ENCODE peak calls at places on chromosome 6, in six cellular contexts. One of them, this sample, is unnamed.

GRCh38 chr6:21965029-21965428 is 331.8 kb downstream of the PRL start:
- DNase-seq in ovary: no peak
- DNase-seq in HFF-Myc: no peak
- DNase-seq in thoracic aorta: no peak
- DNase-seq in IMR-90: no peak
- DNase-seq in nephron progenitor cell: no peak
- DNase-seq in this sample: no peak

GRCh38 chr6:89034586-89035251 is 45.8 kb upstream of the PNRC1 start:
- DNase-seq in HFF-Myc: no peak
- DNase-seq in IMR-90: peak
- DNase-seq in ovary: no peak
- DNase-seq in nephron progenitor cell: no peak
- DNase-seq in thoracic aorta: peak
- DNase-seq in this sample: no peak

GRCh38 chr6:97437087-97437486 is 154.1 kb upstream of the MMS22L start:
- DNase-seq in nephron progenitor cell: no peak
- DNase-seq in IMR-90: peak
- DNase-seq in HFF-Myc: peak
- DNase-seq in ovary: no peak
- DNase-seq in thoracic aorta: no peak
- DNase-seq in this sample: no peak

GRCh38 chr6:9621276-9621675 is 793.6 kb downstream of the TFAP2A start:
- DNase-seq in thoracic aorta: no peak
- DNase-seq in nephron progenitor cell: no peak
- DNase-seq in HFF-Myc: no peak
- DNase-seq in IMR-90: peak
- DNase-seq in ovary: no peak
- DNase-seq in this sample: no peak

GRCh38 chr6:128511518-128511917 is 8.9 kb downstream of the PTPRK start:
- DNase-seq in nephron progenitor cell: no peak
- DNase-seq in IMR-90: peak
- DNase-seq in HFF-Myc: no peak
- DNase-seq in thoracic aorta: no peak
- DNase-seq in ovary: no peak
- DNase-seq in this sample: no peak

GRCh38 chr6:71473908-71474307 is 185.3 kb downstream of the OGFRL1 start:
- DNase-seq in ovary: no peak
- DNase-seq in HFF-Myc: no peak
- DNase-seq in thoracic aorta: peak
- DNase-seq in nephron progenitor cell: no peak
- DNase-seq in IMR-90: peak
- DNase-seq in this sample: no peak

GRCh38 chr6:44537306-44538049 is 150.0 kb downstream of the CDC5L start:
- DNase-seq in thoracic aorta: no peak
- DNase-seq in nephron progenitor cell: no peak
- DNase-seq in ovary: no peak
- DNase-seq in IMR-90: no peak
- DNase-seq in HFF-Myc: no peak
- DNase-seq in this sample: no peak

GRCh38 chr6:146297815-146298214 is 245.8 kb upstream of the RAB32 start:
- DNase-seq in HFF-Myc: no peak
- DNase-seq in ovary: no peak
- DNase-seq in nephron progenitor cell: no peak
- DNase-seq in thoracic aorta: no peak
- DNase-seq in IMR-90: no peak
- DNase-seq in this sample: no peak

GRCh38 chr6:54860132-54860531 is 13.6 kb downstream of the FAM83B start:
- DNase-seq in ovary: no peak
- DNase-seq in IMR-90: no peak
- DNase-seq in thoracic aorta: no peak
- DNase-seq in HFF-Myc: no peak
- DNase-seq in nephron progenitor cell: no peak
- DNase-seq in this sample: no peak

GRCh38 chr6:131101911-131102680 is 33.2 kb upstream of the AKAP7 start:
- DNase-seq in nephron progenitor cell: no peak
- DNase-seq in ovary: no peak
- DNase-seq in thoracic aorta: no peak
- DNase-seq in HFF-Myc: no peak
- DNase-seq in IMR-90: peak
- DNase-seq in this sample: no peak

GRCh38 chr6:129253731-129254130 is 370.8 kb downstream of the LAMA2 start:
- DNase-seq in HFF-Myc: no peak
- DNase-seq in IMR-90: no peak
- DNase-seq in thoracic aorta: no peak
- DNase-seq in ovary: no peak
- DNase-seq in nephron progenitor cell: no peak
- DNase-seq in this sample: no peak

GRCh38 chr6:43838276-43839036 is 68.4 kb downstream of the VEGFA start:
- DNase-seq in IMR-90: peak
- DNase-seq in nephron progenitor cell: peak
- DNase-seq in HFF-Myc: no peak
- DNase-seq in thoracic aorta: no peak
- DNase-seq in ovary: no peak
- DNase-seq in this sample: peak

GRCh38 chr6:43428112-43428570 is 800 bp downstream of the ABCC10 start:
- DNase-seq in HFF-Myc: no peak
- DNase-seq in ovary: no peak
- DNase-seq in thoracic aorta: no peak
- DNase-seq in nephron progenitor cell: no peak
- DNase-seq in IMR-90: no peak
- DNase-seq in this sample: no peak

GRCh38 chr6:36099872-36100483 is 30.3 kb upstream of the MAPK13 start:
- DNase-seq in IMR-90: no peak
- DNase-seq in nephron progenitor cell: no peak
- DNase-seq in thoracic aorta: no peak
- DNase-seq in HFF-Myc: no peak
- DNase-seq in ovary: no peak
- DNase-seq in this sample: no peak

GRCh38 chr6:46606318-46606717 is 46.3 kb downstream of the CYP39A1 start:
- DNase-seq in nephron progenitor cell: no peak
- DNase-seq in ovary: no peak
- DNase-seq in IMR-90: no peak
- DNase-seq in thoracic aorta: no peak
- DNase-seq in HFF-Myc: no peak
- DNase-seq in this sample: no peak

GRCh38 chr6:4133941-4134838 is 1.2 kb downstream of the ECI2 start:
- DNase-seq in ovary: peak
- DNase-seq in IMR-90: no peak
- DNase-seq in nephron progenitor cell: peak
- DNase-seq in thoracic aorta: no peak
- DNase-seq in HFF-Myc: no peak
- DNase-seq in this sample: no peak

GRCh38 chr6:35993150-35993549 is 31.3 kb downstream of the SLC26A8 start:
- DNase-seq in thoracic aorta: no peak
- DNase-seq in IMR-90: no peak
- DNase-seq in ovary: no peak
- DNase-seq in nephron progenitor cell: no peak
- DNase-seq in HFF-Myc: no peak
- DNase-seq in this sample: no peak

GRCh38 chr6:131950767-131951575 is at the start of gene CCN2:
- DNase-seq in IMR-90: peak
- DNase-seq in HFF-Myc: peak
- DNase-seq in thoracic aorta: peak
- DNase-seq in ovary: peak
- DNase-seq in nephron progenitor cell: peak
- DNase-seq in this sample: peak

GRCh38 chr6:140747114-140747513 is 1372.7 kb upstream of the CITED2 start:
- DNase-seq in IMR-90: no peak
- DNase-seq in HFF-Myc: no peak
- DNase-seq in nephron progenitor cell: no peak
- DNase-seq in thoracic aorta: no peak
- DNase-seq in ovary: no peak
- DNase-seq in this sample: no peak

GRCh38 chr6:28281288-28282064 is at the start of gene PGBD1:
- DNase-seq in IMR-90: peak
- DNase-seq in thoracic aorta: peak
- DNase-seq in nephron progenitor cell: peak
- DNase-seq in ovary: peak
- DNase-seq in HFF-Myc: no peak
- DNase-seq in this sample: no peak

GRCh38 chr6:168956884-168957730 is 296.5 kb downstream of the THBS2 start:
- DNase-seq in IMR-90: peak
- DNase-seq in thoracic aorta: no peak
- DNase-seq in nephron progenitor cell: peak
- DNase-seq in HFF-Myc: peak
- DNase-seq in ovary: peak
- DNase-seq in this sample: peak

GRCh38 chr6:18746727-18747126 is 359.6 kb downstream of the RNF144B start:
- DNase-seq in ovary: no peak
- DNase-seq in IMR-90: no peak
- DNase-seq in thoracic aorta: no peak
- DNase-seq in HFF-Myc: no peak
- DNase-seq in nephron progenitor cell: no peak
- DNase-seq in this sample: no peak

GRCh38 chr6:144847906-144848305 is 562.8 kb downstream of the UTRN start:
- DNase-seq in ovary: no peak
- DNase-seq in IMR-90: no peak
- DNase-seq in HFF-Myc: no peak
- DNase-seq in nephron progenitor cell: no peak
- DNase-seq in thoracic aorta: no peak
- DNase-seq in this sample: no peak

GRCh38 chr6:13331516-13332348 is 3.4 kb upstream of the TBC1D7 start:
- DNase-seq in thoracic aorta: no peak
- DNase-seq in IMR-90: peak
- DNase-seq in ovary: no peak
- DNase-seq in nephron progenitor cell: no peak
- DNase-seq in HFF-Myc: no peak
- DNase-seq in this sample: no peak

GRCh38 chr6:139150915-139151314 is 16.0 kb downstream of the HECA start:
- DNase-seq in ovary: no peak
- DNase-seq in IMR-90: no peak
- DNase-seq in thoracic aorta: no peak
- DNase-seq in nephron progenitor cell: no peak
- DNase-seq in HFF-Myc: no peak
- DNase-seq in this sample: no peak

GRCh38 chr6:41568585-41569384 is 22.6 kb downstream of the FOXP4 start:
- DNase-seq in nephron progenitor cell: no peak
- DNase-seq in ovary: no peak
- DNase-seq in HFF-Myc: no peak
- DNase-seq in IMR-90: peak
- DNase-seq in thoracic aorta: no peak
- DNase-seq in this sample: no peak

GRCh38 chr6:7267521-7268091 is 45.4 kb downstream of the SSR1 start:
- DNase-seq in IMR-90: peak
- DNase-seq in ovary: no peak
- DNase-seq in nephron progenitor cell: no peak
- DNase-seq in HFF-Myc: peak
- DNase-seq in thoracic aorta: peak
- DNase-seq in this sample: peak

GRCh38 chr6:153131037-153131981 is at the start of gene RGS17:
- DNase-seq in ovary: peak
- DNase-seq in HFF-Myc: peak
- DNase-seq in thoracic aorta: no peak
- DNase-seq in IMR-90: peak
- DNase-seq in nephron progenitor cell: peak
- DNase-seq in this sample: peak

DNA sequence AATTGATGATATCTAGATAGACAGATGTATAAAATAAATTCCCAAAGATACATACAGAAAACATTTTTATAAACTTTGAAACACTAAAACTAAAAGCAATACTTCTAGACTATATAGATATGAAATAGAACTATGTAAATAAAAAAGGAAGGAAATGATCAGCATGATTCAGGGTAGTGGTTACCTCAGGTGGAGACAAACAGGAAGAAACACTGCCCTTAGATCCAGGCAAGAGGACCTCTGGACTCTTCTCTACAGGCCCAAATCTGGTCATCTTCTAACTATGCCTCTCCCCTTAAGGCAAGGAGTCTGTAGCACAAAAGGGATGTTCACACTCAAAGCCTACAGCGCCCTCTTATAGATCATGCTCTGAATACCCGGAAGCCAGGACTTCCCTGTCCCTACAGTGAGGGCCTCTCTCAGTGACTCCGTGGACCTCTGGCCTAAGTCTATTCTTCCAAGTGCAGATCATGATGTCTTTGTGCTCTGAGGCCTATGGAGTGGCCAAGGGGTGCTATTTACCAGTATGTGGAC is 30.4 kb upstream of the HIVEP2 start:
- DNase-seq in nephron progenitor cell: no peak
- DNase-seq in IMR-90: no peak
- DNase-seq in ovary: no peak
- DNase-seq in thoracic aorta: no peak
- DNase-seq in HFF-Myc: no peak
- DNase-seq in this sample: no peak
- TF ChIP-seq CTCF in nephron progenitor cell: no peak
- TF ChIP-seq CTCF in IMR-90: no peak
- TF ChIP-seq CTCF in ovary: no peak
- TF ChIP-seq CTCF in thoracic aorta: no peak
- TF ChIP-seq CTCF in HFF-Myc: no peak
- TF ChIP-seq CTCF in this sample: no peak

DNA sequence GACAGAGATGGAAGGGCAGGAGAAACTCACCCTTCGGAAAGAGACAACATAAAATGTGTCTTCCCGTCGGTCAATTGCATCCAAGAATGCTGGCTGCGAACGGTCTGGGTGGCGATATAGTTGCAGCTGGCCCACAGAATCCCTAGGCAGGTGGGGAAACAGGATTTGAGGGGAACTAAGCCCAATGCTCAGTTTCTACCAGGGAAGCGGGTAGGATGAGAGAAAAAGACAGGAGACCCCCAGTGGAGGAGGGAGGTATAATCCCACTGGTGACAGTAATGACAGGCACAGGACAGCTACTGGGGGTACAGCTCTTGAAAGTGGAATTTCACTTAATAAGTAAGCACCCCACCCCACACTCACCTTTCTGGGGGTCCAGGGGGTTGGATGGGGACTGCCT is 7.5 kb upstream of the TNXB start:
- DNase-seq in nephron progenitor cell: no peak
- DNase-seq in HFF-Myc: no peak
- DNase-seq in ovary: no peak
- DNase-seq in IMR-90: no peak
- DNase-seq in thoracic aorta: no peak
- DNase-seq in this sample: no peak
- TF ChIP-seq CTCF in nephron progenitor cell: peak
- TF ChIP-seq CTCF in HFF-Myc: peak
- TF ChIP-seq CTCF in ovary: no peak
- TF ChIP-seq CTCF in IMR-90: peak
- TF ChIP-seq CTCF in thoracic aorta: peak
- TF ChIP-seq CTCF in this sample: peak

GRCh38 chr6:29649701-29650673 is 6.9 kb upstream of the MOG start:
- DNase-seq in HFF-Myc: peak
- DNase-seq in nephron progenitor cell: peak
- DNase-seq in thoracic aorta: peak
- DNase-seq in IMR-90: peak
- DNase-seq in ovary: peak
- DNase-seq in this sample: peak
- TF ChIP-seq CTCF in HFF-Myc: peak
- TF ChIP-seq CTCF in nephron progenitor cell: peak
- TF ChIP-seq CTCF in thoracic aorta: peak
- TF ChIP-seq CTCF in IMR-90: peak
- TF ChIP-seq CTCF in ovary: peak
- TF ChIP-seq CTCF in this sample: peak

DNA sequence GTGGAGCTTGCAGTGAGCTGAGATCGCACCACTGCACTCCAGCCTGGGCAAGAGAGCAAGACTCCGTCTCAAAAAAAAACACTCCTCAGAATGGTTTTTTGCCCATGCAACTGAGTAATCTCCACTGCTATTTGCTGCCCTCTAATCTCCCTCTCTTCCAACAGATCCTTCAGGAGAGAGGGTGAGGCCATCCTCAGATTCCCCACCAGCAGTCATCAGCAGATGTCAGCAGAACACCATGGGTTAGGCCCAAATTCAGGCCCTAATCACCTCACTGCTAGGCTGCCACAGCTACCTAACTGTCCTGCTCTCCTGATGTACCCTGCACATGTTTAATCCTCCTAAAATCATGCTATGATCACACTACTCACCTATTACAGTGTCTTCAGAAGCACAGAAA is 63.2 kb upstream of the BEND6 start:
- DNase-seq in nephron progenitor cell: no peak
- DNase-seq in ovary: no peak
- DNase-seq in HFF-Myc: no peak
- DNase-seq in IMR-90: peak
- DNase-seq in thoracic aorta: no peak
- DNase-seq in this sample: no peak
- TF ChIP-seq CTCF in nephron progenitor cell: no peak
- TF ChIP-seq CTCF in ovary: no peak
- TF ChIP-seq CTCF in HFF-Myc: peak
- TF ChIP-seq CTCF in IMR-90: peak
- TF ChIP-seq CTCF in thoracic aorta: no peak
- TF ChIP-seq CTCF in this sample: peak

This sample was measured in AG09319.